ENCODE peak calls at places on chromosome 16, in four cellular contexts. T, E, P and N are unnamed samples.

GRCh38 chr16:46748775-46749705 is 896 bp upstream of the MYLK3 start:
- DNase-seq in E (no peak), T (no peak), P (peak), N (no peak)

GRCh38 chr16:678858-679807 is 1.1 kb upstream of the STUB1 start:
- DNase-seq in P (peak), T (peak), E (peak), N (no peak)

GRCh38 chr16:11136600-11136999 is 119.4 kb downstream of the SOCS1 start:
- DNase-seq in T (peak), E (no peak), P (no peak), N (peak)

GRCh38 chr16:1713933-1714332 is 7.9 kb downstream of the MAPK8IP3 start:
- DNase-seq in E (no peak), T (no peak), P (no peak), N (no peak)

GRCh38 chr16:57245472-57246113 is 534 bp downstream of the ARL2BP start:
- DNase-seq in T (no peak), P (peak), E (no peak), N (no peak)

GRCh38 chr16:55113195-55113594 is 182.5 kb downstream of the IRX5 start:
- DNase-seq in E (no peak), T (no peak), P (no peak), N (no peak)

GRCh38 chr16:67163903-67164558 is 514 bp upstream of the HSF4 start:
- DNase-seq in P (peak), T (no peak), E (no peak), N (no peak)

GRCh38 chr16:2482181-2483107 is 7.5 kb downstream of the TBC1D24 start:
- DNase-seq in E (no peak), P (peak), T (no peak), N (no peak)

GRCh38 chr16:67800252-67801046 is 5.9 kb downstream of the RANBP10 start:
- DNase-seq in P (no peak), T (no peak), E (no peak), N (peak)

GRCh38 chr16:83117810-83118209 is 491.0 kb downstream of the CDH13 start:
- DNase-seq in E (no peak), T (no peak), P (no peak), N (no peak)

GRCh38 chr16:11576427-11577289 is 10.1 kb downstream of the LITAF start:
- DNase-seq in T (no peak), E (no peak), P (no peak), N (no peak)

GRCh38 chr16:85858984-85859817 is 39.8 kb upstream of the IRF8 start:
- DNase-seq in E (peak), P (no peak), T (no peak), N (no peak)

GRCh38 chr16:89571636-89572035 is 3.9 kb upstream of the CPNE7 start:
- DNase-seq in E (no peak), T (no peak), P (no peak), N (no peak)

GRCh38 chr16:677306-678190 is 2.1 kb downstream of the RHBDL1 start:
- DNase-seq in P (no peak), E (no peak), T (no peak), N (no peak)

GRCh38 chr16:27980919-27981670 is 82.4 kb downstream of the GSG1L start:
- DNase-seq in P (no peak), T (no peak), E (no peak), N (no peak)

GRCh38 chr16:77434365-77435239 is at the start of gene ADAMTS18:
- DNase-seq in T (no peak), E (peak), P (no peak), N (no peak)

GRCh38 chr16:85296859-85297698 is 184.8 kb upstream of the CIBAR2 start:
- DNase-seq in E (no peak), T (no peak), P (no peak), N (no peak)

GRCh38 chr16:74844041-74844826 is 69.6 kb upstream of the FA2H start:
- DNase-seq in E (no peak), T (no peak), P (no peak), N (no peak)

GRCh38 chr16:57626420-57627170 is 1.8 kb upstream of the ADGRG1 start:
- DNase-seq in P (no peak), T (no peak), E (no peak), N (no peak)

GRCh38 chr16:10500582-10500981 is 79.8 kb downstream of the EMP2 start:
- DNase-seq in E (no peak), T (no peak), P (no peak), N (no peak)

GRCh38 chr16:54928421-54929089 is 2.1 kb upstream of the IRX5 start:
- DNase-seq in T (peak), P (no peak), E (peak), N (no peak)

GRCh38 chr16:56647641-56648431 is 3.9 kb upstream of the MT1B start:
- DNase-seq in P (no peak), E (no peak), T (no peak), N (no peak)

GRCh38 chr16:90077240-90077756 is at the start of gene PRDM7:
- DNase-seq in T (peak), P (peak), E (peak), N (peak)

GRCh38 chr16:47565454-47565853 is 104.3 kb downstream of the PHKB start:
- DNase-seq in E (no peak), P (peak), T (peak), N (peak)

GRCh38 chr16:88319116-88319965 is 63.4 kb upstream of the ZNF469 start:
- DNase-seq in T (no peak), E (no peak), P (no peak), N (no peak)

DNA sequence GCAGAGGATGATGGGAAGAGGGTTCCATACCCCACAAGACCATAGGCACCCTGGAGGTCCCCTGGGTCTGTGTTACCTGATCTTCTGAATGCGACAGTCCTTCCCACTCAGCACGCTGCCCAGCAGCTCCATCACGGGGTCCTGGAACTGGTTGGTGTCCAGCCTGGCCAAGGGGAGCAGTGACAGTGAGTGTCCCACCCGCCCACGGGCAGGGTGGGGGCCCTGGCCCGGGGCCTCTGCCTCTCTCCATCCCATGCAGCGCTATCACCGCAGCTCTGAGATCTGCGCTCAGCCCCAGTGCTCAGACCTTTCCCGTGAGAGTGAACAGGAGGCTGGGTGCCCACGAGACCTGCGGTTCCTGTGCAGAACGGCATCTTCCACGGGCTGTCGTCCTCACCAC is 15.6 kb downstream of the NLRC3 start:
- DNase-seq in T (no peak), P (no peak), E (no peak), N (no peak)
- TF ChIP-seq CTCF in T (no peak), P (no peak), E (no peak), N (no peak)

GRCh38 chr16:20203277-20203676 is 124.0 kb downstream of the GP2 start:
- DNase-seq in P (no peak), E (no peak), T (no peak), N (no peak)
- TF ChIP-seq CTCF in P (no peak), E (no peak), T (no peak), N (no peak)

GRCh38 chr16:87017388-87018012 is 299.7 kb downstream of the C16orf95 start:
- DNase-seq in T (peak), E (no peak), P (peak), N (peak)
- TF ChIP-seq CTCF in T (peak), E (no peak), P (no peak), N (peak)

GRCh38 chr16:81585785-81586184 is 141.2 kb downstream of the CMIP start:
- DNase-seq in E (no peak), P (no peak), T (no peak), N (no peak)
- TF ChIP-seq CTCF in E (peak), P (no peak), T (peak), N (peak)

GRCh38 chr16:30957456-30958163 is at the start of gene SETD1A:
- DNase-seq in E (peak), T (peak), P (peak), N (peak)
- TF ChIP-seq CTCF in E (no peak), T (no peak), P (no peak), N (no peak)

DNA sequence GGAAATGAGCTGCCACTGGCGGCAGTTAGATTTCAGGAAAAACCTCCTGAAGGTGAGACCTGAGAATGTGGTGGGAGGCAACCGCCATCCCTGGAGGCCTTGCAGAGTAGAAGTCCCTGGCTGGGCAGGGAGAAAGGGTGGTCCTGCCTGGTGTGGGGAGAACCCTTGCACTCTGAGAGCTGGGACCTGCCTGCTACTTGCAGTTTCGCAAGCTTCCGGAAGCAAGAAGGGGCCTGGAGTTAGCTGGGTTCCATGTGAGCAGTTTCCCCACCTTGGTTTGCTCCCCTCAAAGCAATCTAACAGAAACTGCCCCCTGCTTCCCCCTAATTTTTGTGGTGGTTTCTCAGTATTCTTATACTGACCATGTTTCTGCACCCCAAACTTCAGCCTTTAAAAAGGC is 6.5 kb downstream of the ZNF629 start:
- DNase-seq in P (no peak), E (no peak), T (no peak), N (no peak)
- TF ChIP-seq CTCF in P (no peak), E (no peak), T (no peak), N (no peak)

GRCh38 chr16:29819506-29819905 is 756 bp upstream of the MVP start:
- DNase-seq in P (no peak), E (no peak), T (no peak), N (no peak)
- TF ChIP-seq CTCF in P (no peak), E (no peak), T (peak), N (peak)